ENCODE peak calls at places on chromosomes 6 and 20, in five cellular contexts. E, I, B, W and K are unnamed samples. For H3K4me1 and H3K9me3, the result is how much of the 10 kb centered on the place peaks cover.

GRCh38 chr6:35186571-35186970 is 27.2 kb upstream of the SCUBE3 start:
- DNase-seq in E (no peak), B (no peak), I (no peak), W (no peak), K (no peak)

GRCh38 chr20:22400440-22400839 is 183.9 kb downstream of the FOXA2 start:
- DNase-seq in W (no peak), E (no peak), I (no peak), B (no peak), K (no peak)

GRCh38 chr6:71886184-71887005 is at the start of gene RIMS1:
- DNase-seq in B (no peak), W (no peak), I (no peak), E (no peak), K (no peak)

GRCh38 chr6:26054937-26055669 is 32.1 kb upstream of the HFE start:
- DNase-seq in E (peak), I (peak), W (peak), B (peak), K (peak)

GRCh38 chr6:111195656-111196055 is 108.4 kb downstream of the SLC16A10 start:
- DNase-seq in W (no peak), B (no peak), E (no peak), I (no peak), K (no peak)

GRCh38 chr6:71502961-71503360 is 214.3 kb downstream of the OGFRL1 start:
- DNase-seq in E (no peak), I (no peak), B (no peak), W (no peak), K (no peak)

GRCh38 chr20:17859002-17859615 is 109.5 kb downstream of the SNX5 start:
- DNase-seq in B (no peak), I (no peak), E (peak), W (no peak), K (no peak)

GRCh38 chr6:144338474-144338873 is 53.3 kb downstream of the UTRN start:
- DNase-seq in W (no peak), I (no peak), E (no peak), B (no peak), K (no peak)

GRCh38 chr6:77650098-77650663 is 2.7 kb upstream of the MEI4 start:
- DNase-seq in B (peak), I (peak), W (no peak), E (no peak), K (no peak)

GRCh38 chr6:43744931-43745727 is 24.9 kb upstream of the VEGFA start:
- DNase-seq in W (no peak), I (no peak), E (peak), B (no peak), K (no peak)

GRCh38 chr20:33814238-33814712 is 3.1 kb downstream of the CHMP4B start:
- DNase-seq in W (no peak), B (no peak), E (no peak), I (no peak), K (no peak)

GRCh38 chr6:56642366-56643261 is at the start of gene DST:
- DNase-seq in I (no peak), E (no peak), B (no peak), W (peak), K (no peak)

GRCh38 chr6:148272084-148272483 is 70.6 kb upstream of the SASH1 start:
- DNase-seq in I (no peak), E (no peak), B (no peak), W (peak), K (no peak)

GRCh38 chr20:40510622-40511021 is 178.4 kb downstream of the MAFB start:
- DNase-seq in E (no peak), I (no peak), W (no peak), B (no peak), K (no peak)

GRCh38 chr6:123467437-123467836 is 169.3 kb downstream of the TRDN start:
- DNase-seq in E (no peak), I (no peak), W (peak), B (no peak), K (no peak)

GRCh38 chr20:19840111-19840705 is 82.2 kb downstream of the RIN2 start:
- DNase-seq in I (no peak), B (no peak), W (no peak), E (no peak), K (no peak)

GRCh38 chr20:63755933-63756647 is 16.5 kb downstream of the SLC2A4RG start:
- DNase-seq in E (no peak), I (no peak), B (no peak), W (no peak), K (no peak)

GRCh38 chr6:108365488-108365887 is 70.6 kb downstream of the AFG1L start:
- DNase-seq in I (no peak), B (no peak), E (no peak), W (no peak), K (no peak)

GRCh38 chr6:107704377-107705013 is 119.6 kb downstream of the SCML4 start:
- DNase-seq in B (peak), I (peak), E (no peak), W (no peak), K (no peak)

GRCh38 chr6:89799111-89799510 is 20.5 kb downstream of the MDN1 start:
- DNase-seq in B (no peak), W (no peak), E (no peak), I (no peak), K (no peak)

GRCh38 chr6:15073344-15073789 is 172.5 kb upstream of the JARID2 start:
- DNase-seq in B (no peak), E (no peak), I (no peak), W (peak), K (no peak)

GRCh38 chr6:26354162-26354561 is 10.8 kb upstream of the BTN3A2 start:
- DNase-seq in W (no peak), E (no peak), B (no peak), I (no peak), K (no peak)

GRCh38 chr6:90938116-90938515 is 351.2 kb upstream of the MAP3K7 start:
- DNase-seq in E (no peak), W (peak), B (no peak), I (no peak), K (no peak)

GRCh38 chr6:54283877-54284860 is 24.1 kb upstream of the TINAG start:
- DNase-seq in E (no peak), B (no peak), W (peak), I (no peak), K (no peak)

GRCh38 chr6:149846321-149846720 is 17.8 kb downstream of the LRP11 start:
- DNase-seq in I (no peak), W (peak), B (no peak), E (no peak), K (no peak)

GRCh38 chr6:38137609-38138008 is 318.1 kb downstream of the ZFAND3 start:
- DNase-seq in B (no peak), E (no peak), I (no peak), W (no peak), K (no peak)

GRCh38 chr20:39066464-39066863 is 104.3 kb downstream of the DHX35 start:
- DNase-seq in I (no peak), B (no peak), E (no peak), W (no peak), K (no peak)

GRCh38 chr20:59812286-59813125 is 120.9 kb downstream of the SYCP2 start:
- DNase-seq in W (no peak), B (no peak), I (no peak), E (peak), K (no peak)

GRCh38 chr6:125571207-125571740 is 178.2 kb upstream of the HEY2 start:
- DNase-seq in E (no peak), I (no peak), W (no peak), B (no peak), K (no peak)

GRCh38 chr6:3144571-3144970 is 12.8 kb downstream of the TUBB2A start:
- DNase-seq in B (no peak), E (no peak), I (no peak), W (no peak), K (no peak)

GRCh38 chr6:44458551-44458950 is 71.0 kb downstream of the CDC5L start:
- DNase-seq in B (no peak), W (no peak), E (no peak), I (no peak), K (no peak)

GRCh38 chr6:46211917-46212316 is 41.1 kb upstream of the ENPP5 start:
- DNase-seq in I (no peak), B (no peak), W (no peak), E (no peak), K (no peak)

GRCh38 chr6:36052092-36052491 is 24.5 kb downstream of the MAPK14 start:
- DNase-seq in W (no peak), I (no peak), E (no peak), B (no peak), K (peak)

GRCh38 chr20:50478162-50479036 is 31.8 kb upstream of the PTPN1 start:
- DNase-seq in E (peak), W (peak), I (peak), B (peak), K (no peak)

GRCh38 chr20:23622839-23623343 is 14.9 kb downstream of the CST3 start:
- DNase-seq in E (peak), B (no peak), I (peak), W (peak), K (peak)

GRCh38 chr6:84242265-84242664 is 14.8 kb upstream of the CEP162 start:
- DNase-seq in I (no peak), B (no peak), W (no peak), E (no peak), K (no peak)

GRCh38 chr6:122821095-122821494 is 32.0 kb downstream of the SMPDL3A start:
- DNase-seq in I (no peak), E (no peak), B (no peak), W (no peak), K (no peak)

GRCh38 chr6:129364767-129365166 is 345.2 kb downstream of the ARHGAP18 start:
- DNase-seq in W (no peak), B (no peak), E (no peak), I (no peak), K (no peak)

GRCh38 chr20:62648318-62648995 is 6.2 kb downstream of the SLCO4A1 start:
- DNase-seq in W (no peak), E (no peak), B (no peak), I (no peak), K (no peak)
- H3K4me1 ChIP-seq in W (under half), E (under half), B (under half), I (half or more), K (half or more)

GRCh38 chr6:52503344-52503747 is 73.5 kb downstream of the TRAM2 start:
- DNase-seq in B (no peak), I (peak), W (no peak), E (no peak), K (no peak)
- TF ChIP-seq CTCF in B (no peak), I (no peak), W (no peak), E (no peak), K (no peak)

GRCh38 chr20:55893031-55893430 is 112.3 kb downstream of the CBLN4 start:
- DNase-seq in W (peak), B (no peak), E (no peak), I (no peak), K (no peak)
- H3K9me3 ChIP-seq in W (under half), B (under half), E (under half), I (under half), K (under half)

DNA sequence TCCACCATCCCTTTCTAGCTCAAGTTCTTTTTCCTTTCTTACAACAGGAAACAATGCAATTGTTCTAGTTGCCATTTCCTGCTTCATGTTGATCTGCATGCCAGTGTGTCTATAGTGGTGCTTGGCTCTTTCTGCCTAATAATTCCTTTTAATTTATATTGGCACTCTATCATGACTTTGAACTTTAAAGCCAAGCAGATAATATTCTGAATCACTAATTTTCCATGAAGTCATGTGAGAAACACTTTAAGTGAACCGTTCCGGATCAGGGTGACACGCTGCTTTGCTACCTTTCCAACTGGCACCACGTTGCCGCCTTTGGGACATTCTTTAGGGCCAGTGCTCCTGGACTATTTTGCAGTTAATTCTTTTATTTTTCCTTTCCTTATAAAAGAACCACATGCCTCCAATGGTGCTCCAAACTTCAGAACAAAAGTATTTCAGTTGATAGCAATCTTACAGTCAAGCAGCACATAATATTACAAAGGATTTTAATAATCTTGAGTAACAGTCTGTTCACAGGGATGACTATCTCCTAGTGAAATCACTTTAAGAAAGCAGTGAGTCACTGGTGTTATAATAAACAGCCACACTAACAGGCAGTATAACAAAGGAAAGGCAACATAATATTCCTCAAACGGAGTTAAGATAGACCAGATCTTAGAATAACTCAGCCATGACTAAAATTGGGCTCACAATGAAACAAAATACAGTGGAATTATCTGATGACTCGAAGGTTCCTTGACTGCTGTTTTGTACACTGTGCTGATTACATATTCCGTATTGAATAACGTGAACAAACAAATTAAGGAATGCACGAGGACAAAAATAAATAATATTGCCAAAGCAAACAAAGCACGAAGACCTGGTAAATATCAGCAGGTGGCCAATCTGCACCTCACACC is 19.0 kb upstream of the BLOC1S5 start:
- DNase-seq in W (peak), I (no peak), E (peak), B (no peak), K (no peak)
- H3K4me1 ChIP-seq in W (under half), I (under half), E (under half), B (under half), K (under half)

DNA sequence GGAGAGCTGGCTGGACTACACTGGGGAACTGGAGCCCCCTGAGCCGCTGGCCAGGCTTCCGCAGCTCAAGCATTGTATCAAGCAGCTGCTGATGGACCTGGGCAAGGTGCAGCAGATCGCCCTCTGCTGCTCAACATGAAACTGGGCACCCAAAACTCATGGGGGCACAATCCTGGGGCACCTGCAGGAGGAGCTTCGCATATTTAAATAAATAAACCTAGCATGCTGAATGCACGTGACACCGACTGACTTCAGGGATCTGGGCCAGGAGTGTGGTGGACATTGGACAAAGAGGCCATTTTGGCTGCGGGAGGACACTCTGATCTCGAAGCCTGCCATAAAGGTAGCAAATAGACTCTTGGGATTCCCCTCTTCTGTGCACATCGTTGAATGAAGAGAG is 6.8 kb downstream of the SCAND1 start:
- DNase-seq in W (peak), B (peak), I (no peak), E (no peak), K (no peak)
- TF ChIP-seq CTCF in W (peak), B (peak), I (no peak), E (no peak), K (no peak)

GRCh38 chr20:24866008-24866407 is 83.1 kb upstream of the CST7 start:
- DNase-seq in B (no peak), E (no peak), I (no peak), W (peak), K (no peak)
- H3K9me3 ChIP-seq in B (under half), E (under half), I (under half), W (under half), K (under half)